ENCODE peak calls at places on chromosomes 3 and 15, in seven cellular contexts. I, R, Y, U, C, Q and L are unnamed samples.

GRCh38 chr3:19972056-19972455 is 25.2 kb downstream of the RAB5A start:
- DNase-seq in C (no peak), Q (no peak), U (no peak), Y (no peak), R (no peak), I (peak; percentile 62), L (no peak)

GRCh38 chr15:100897201-100897872 is 17.7 kb downstream of the ALDH1A3 start:
- DNase-seq in U (no peak), Q (no peak), I (no peak), R (no peak), C (no peak), Y (no peak), L (no peak)

GRCh38 chr15:84915011-84915958 is 30.8 kb downstream of the SLC28A1 start:
- DNase-seq in C (peak; percentile 52), R (peak; percentile 87), U (peak; percentile 96), I (peak; percentile 86), Y (no peak), Q (no peak), L (peak; percentile 80)

GRCh38 chr3:179088306-179088705 is 16.7 kb upstream of the ZMAT3 start:
- DNase-seq in R (no peak), Y (no peak), Q (no peak), I (no peak), U (no peak), C (no peak), L (no peak)

GRCh38 chr3:58659051-58659675 is 7.4 kb downstream of the FAM3D start:
- DNase-seq in I (peak; percentile 44), U (peak; percentile 22), Y (peak; percentile 66), R (no peak), C (peak; percentile 52), Q (no peak), L (peak; percentile 48)

GRCh38 chr3:58214484-58215316 is 3.9 kb upstream of the DNASE1L3 start:
- DNase-seq in Y (no peak), U (no peak), Q (no peak), R (no peak), I (peak; percentile 42), C (no peak), L (no peak)

GRCh38 chr3:106773795-106774194 is 603.4 kb upstream of the CCDC54 start:
- DNase-seq in U (no peak), Q (no peak), C (no peak), Y (no peak), I (no peak), R (no peak), L (no peak)

GRCh38 chr3:39141211-39141995 is 12.0 kb downstream of the CSRNP1 start:
- DNase-seq in U (no peak), R (peak; percentile 66), I (peak; percentile 39), C (no peak), Y (peak; percentile 88), Q (no peak), L (peak; percentile 78)

GRCh38 chr15:31347067-31347975 is 20.7 kb downstream of the KLF13 start:
- DNase-seq in Y (no peak), R (no peak), I (no peak), Q (no peak), U (no peak), C (no peak), L (no peak)

GRCh38 chr15:69554321-69554961 is 101.8 kb downstream of the RPLP1 start:
- DNase-seq in Q (no peak), Y (no peak), U (no peak), C (no peak), I (peak; percentile 14), R (no peak), L (no peak)

GRCh38 chr3:62589078-62589477 is 215.7 kb upstream of the FEZF2 start:
- DNase-seq in C (no peak), I (no peak), U (no peak), Y (no peak), Q (no peak), R (no peak), L (no peak)

GRCh38 chr15:68341851-68342336 is 64.3 kb downstream of the FEM1B start:
- DNase-seq in C (no peak), Y (no peak), I (peak; percentile 39), Q (no peak), U (no peak), R (no peak), L (no peak)

GRCh38 chr3:128287161-128287560 is 133.9 kb downstream of the EEFSEC start:
- DNase-seq in Q (no peak), R (no peak), I (no peak), Y (no peak), U (no peak), C (no peak), L (no peak)

GRCh38 chr3:71260782-71261181 is 322.7 kb downstream of the FOXP1 start:
- DNase-seq in R (no peak), U (no peak), I (no peak), C (no peak), Y (no peak), Q (no peak), L (no peak)

GRCh38 chr15:40762919-40763800 is 708 bp upstream of the GCHFR start:
- DNase-seq in C (peak; percentile 71), U (no peak), Y (no peak), I (peak; percentile 11), Q (no peak), R (peak; percentile 81), L (peak; percentile 62)

GRCh38 chr3:37990527-37990926 is at the start of gene VILL:
- DNase-seq in R (no peak), Y (peak; percentile 78), C (no peak), Q (no peak), I (no peak), U (no peak), L (peak; percentile 65)

GRCh38 chr3:157148123-157148889 is 11.6 kb downstream of the CCNL1 start:
- DNase-seq in Q (no peak), I (no peak), Y (no peak), R (no peak), C (no peak), U (no peak), L (no peak)

GRCh38 chr3:53902067-53902466 is 10.4 kb upstream of the SELENOK start:
- DNase-seq in Q (no peak), C (no peak), Y (no peak), R (no peak), I (no peak), U (no peak), L (no peak)

GRCh38 chr3:194003128-194004057 is 132.6 kb upstream of the HES1 start:
- DNase-seq in R (peak; percentile 95), Q (peak; percentile 47), U (peak; percentile 86), Y (peak; percentile 94), C (peak; percentile 60), I (peak; percentile 87), L (peak; percentile 98)

GRCh38 chr3:129533406-129533805 is 5.0 kb downstream of the RHO start:
- DNase-seq in Y (no peak), R (no peak), I (no peak), C (no peak), U (no peak), Q (no peak), L (no peak)
- TF ChIP-seq CTCF in Y (no peak), R (no peak), I (no peak), C (no peak), U (no peak), Q (no peak), L (no peak)

DNA sequence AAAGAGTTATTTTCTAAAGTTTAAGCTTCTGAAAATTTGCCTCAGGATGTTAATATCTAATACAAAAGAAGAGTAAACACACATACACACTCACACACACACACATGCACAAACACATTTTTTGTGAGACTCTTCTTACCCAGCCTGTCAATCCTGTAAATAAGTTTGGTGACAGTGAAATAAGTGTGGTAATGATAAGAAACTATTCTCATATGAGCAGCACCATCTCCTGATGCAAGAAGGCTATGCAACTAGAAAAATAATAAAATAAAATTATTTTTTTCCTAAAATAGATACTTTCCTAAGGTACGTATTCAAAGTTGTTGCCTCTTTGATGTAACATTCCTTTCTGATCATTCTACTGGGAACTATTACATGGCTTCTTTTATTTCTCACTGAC is 155.1 kb downstream of the MECOM start:
- DNase-seq in I (no peak), U (no peak), Y (no peak), R (no peak), Q (no peak), C (no peak), L (no peak)
- H3K4me3 ChIP-seq in I (no peak overlapping the region), U (no peak overlapping the region), Y (no peak overlapping the region), R (no peak overlapping the region), Q (no peak overlapping the region), C (no peak overlapping the region), L (no peak overlapping the region)

DNA sequence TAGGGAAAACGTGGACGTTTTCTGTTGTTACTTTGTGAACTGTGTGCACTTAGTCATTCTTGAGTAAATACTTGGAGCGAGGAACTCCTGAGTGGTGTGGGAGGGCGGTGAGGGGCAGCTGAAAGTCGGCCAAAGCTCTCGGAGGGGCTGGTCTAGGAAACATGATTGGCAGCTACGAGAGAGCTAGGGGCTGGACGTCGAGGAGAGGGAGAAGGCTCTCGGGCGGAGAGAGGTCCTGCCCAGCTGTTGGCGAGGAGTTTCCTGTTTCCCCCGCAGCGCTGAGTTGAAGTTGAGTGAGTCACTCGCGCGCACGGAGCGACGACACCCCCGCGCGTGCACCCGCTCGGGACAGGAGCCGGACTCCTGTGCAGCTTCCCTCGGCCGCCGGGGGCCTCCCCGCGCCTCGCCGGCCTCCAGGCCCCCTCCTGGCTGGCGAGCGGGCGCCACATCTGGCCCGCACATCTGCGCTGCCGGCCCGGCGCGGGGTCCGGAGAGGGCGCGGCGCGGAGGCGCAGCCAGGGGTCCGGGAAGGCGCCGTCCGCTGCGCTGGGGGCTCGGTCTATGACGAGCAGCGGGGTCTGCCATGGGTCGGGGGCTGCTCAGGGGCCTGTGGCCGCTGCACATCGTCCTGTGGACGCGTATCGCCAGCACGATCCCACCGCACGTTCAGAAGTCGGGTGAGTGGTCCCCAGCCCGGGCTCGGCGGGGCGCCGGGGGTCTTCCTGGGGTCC is at the start of gene TGFBR2:
- DNase-seq in R (peak; percentile 97), I (peak; percentile 99), Y (peak; percentile 97), Q (peak; percentile 99), U (peak; percentile 92), C (peak; percentile 38), L (peak; percentile 97)
- TF ChIP-seq CTCF in R (peak; percentile 23), I (peak; percentile 39), Y (peak; percentile 41), Q (no peak), U (peak; percentile 23), C (peak; percentile 1), L (peak; percentile 34)

GRCh38 chr3:66797916-66798560 is 200.1 kb upstream of the KBTBD8 start:
- DNase-seq in Y (no peak), Q (peak; percentile 58), I (peak; percentile 82), U (peak; percentile 23), C (no peak), R (peak; percentile 69), L (peak; percentile 27)
- H3K4me3 ChIP-seq in Y (peak overlapping the region; percentile 27), Q (no peak overlapping the region), I (no peak overlapping the region), U (peak overlapping the region; percentile 6), C (no peak overlapping the region), R (peak overlapping the region; percentile 35), L (no peak overlapping the region)

DNA sequence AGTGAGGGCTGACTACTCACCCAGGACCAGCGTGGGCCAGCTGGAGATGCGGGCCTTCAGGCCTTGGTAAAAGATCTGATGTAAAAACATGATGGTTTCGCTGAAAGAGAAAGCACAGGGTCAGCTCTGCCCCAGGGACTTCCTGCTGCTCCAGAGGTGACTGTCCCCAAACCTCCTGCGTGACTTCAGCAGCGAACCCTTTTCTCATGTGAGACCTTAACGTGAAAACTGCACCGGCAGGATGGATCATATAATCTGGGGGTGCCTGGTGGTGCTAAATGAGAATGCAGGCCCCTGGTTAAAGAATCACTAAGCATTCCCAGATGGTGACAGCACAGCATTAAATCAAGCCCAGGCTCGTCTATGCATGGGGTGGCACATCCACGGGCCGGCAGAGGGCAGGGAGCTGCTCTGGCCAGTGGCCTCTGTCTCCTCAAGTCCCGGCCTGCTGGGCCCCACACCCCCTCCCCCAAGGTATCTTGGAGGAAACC is 55.4 kb downstream of the RASGRF1 start:
- DNase-seq in U (no peak), R (no peak), I (no peak), Y (no peak), Q (no peak), C (peak; percentile 83), L (no peak)
- TF ChIP-seq CTCF in U (no peak), R (no peak), I (peak; percentile 21), Y (peak; percentile 13), Q (peak; percentile 27), C (peak; percentile 43), L (no peak)

GRCh38 chr15:92906038-92906437 is 5.9 kb downstream of the CHD2 start:
- DNase-seq in U (no peak), Y (no peak), C (no peak), Q (no peak), I (no peak), R (no peak), L (no peak)
- H3K4me3 ChIP-seq in U (peak overlapping the region; percentile 52), Y (peak overlapping the region; percentile 62), C (no peak overlapping the region), Q (peak overlapping the region; percentile 23), I (no peak overlapping the region), R (peak overlapping the region; percentile 68), L (peak overlapping the region; percentile 56)